ENCODE peak calls at places on chromosomes 7 and 10, in six cellular contexts. B is Karpas-422, Y is NCI-H2171 treated with DMSO at 0.1 percent for 48 hours, I is HTR-8/SVneo, O is HEK293T, J is NCI-H1105 treated with DMSO at 0.1 percent for 48 hours. S is an unnamed sample.
A peak's percentile ranks its signal among the peaks of the same experiment; 100 is the strongest.

GRCh38 chr7:85074-85945 is 107.1 kb upstream of the FAM20C start:
- DNase-seq in B (peak; percentile 7), Y (no peak), I (no peak), O (no peak), J (no peak), S (no peak)

GRCh38 chr7:147400221-147400689 is 1190.3 kb upstream of the C7orf33 start:
- DNase-seq in B (no peak), Y (no peak), I (no peak), O (no peak), J (no peak), S (no peak)

GRCh38 chr10:9636206-9636605 is 1381.5 kb upstream of the CELF2 start:
- DNase-seq in B (no peak), Y (no peak), I (no peak), O (no peak), J (no peak), S (no peak)

GRCh38 chr10:91796332-91797076 is 1.7 kb upstream of the TNKS2 start:
- DNase-seq in B (peak; percentile 72), Y (no peak), I (no peak), O (peak; percentile 16), J (no peak), S (peak; percentile 82)

GRCh38 chr7:93728292-93728691 is 153.8 kb upstream of the CALCR start:
- DNase-seq in B (no peak), Y (no peak), I (no peak), O (no peak), J (no peak), S (no peak)

GRCh38 chr7:45681596-45682357 is 107.6 kb downstream of the ADCY1 start:
- DNase-seq in B (no peak), Y (no peak), I (no peak), O (no peak), J (no peak), S (no peak)

GRCh38 chr7:13990319-13990983 is 985 bp upstream of the ETV1 start:
- DNase-seq in B (peak; percentile 45), Y (peak; percentile 75), I (peak; percentile 18), O (peak; percentile 22), J (peak; percentile 91), S (peak; percentile 41)

GRCh38 chr7:155066417-155066950 is 3.6 kb upstream of the HTR5A start:
- DNase-seq in B (no peak), Y (no peak), I (no peak), O (no peak), J (peak; percentile 10), S (no peak)

GRCh38 chr10:91992026-91992425 is 68.5 kb downstream of the BTAF1 start:
- DNase-seq in B (no peak), Y (no peak), I (no peak), O (no peak), J (no peak), S (no peak)

GRCh38 chr7:88377421-88377820 is 70.7 kb upstream of the STEAP4 start:
- DNase-seq in B (no peak), Y (no peak), I (no peak), O (no peak), J (no peak), S (no peak)

GRCh38 chr7:27603813-27604212 is 58.9 kb downstream of the HIBADH start:
- DNase-seq in B (no peak), Y (no peak), I (no peak), O (no peak), J (peak; percentile 19), S (no peak)

GRCh38 chr10:109218207-109218606 is 705.1 kb downstream of the XPNPEP1 start:
- DNase-seq in B (no peak), Y (no peak), I (no peak), O (no peak), J (no peak), S (no peak)

GRCh38 chr7:155052982-155053381 is 17.1 kb upstream of the HTR5A start:
- DNase-seq in B (no peak), Y (no peak), I (no peak), O (no peak), J (no peak), S (no peak)

GRCh38 chr10:132036153-132036886 is 29.4 kb upstream of the JAKMIP3 start:
- DNase-seq in B (no peak), Y (peak; percentile 23), I (no peak), O (peak; percentile 56), J (no peak), S (no peak)

GRCh38 chr10:92572362-92573090 is 1.4 kb downstream of the IDE start:
- DNase-seq in B (no peak), Y (no peak), I (no peak), O (no peak), J (no peak), S (peak; percentile 38)

S was measured in NAMALWA.